ENCODE peak calls at places on chromosome 19, in seven cellular contexts. W is AG04450, Q is iris pigment epithelial cell, R is amniotic stem cell, J is GM12865, Z is progenitor cell of endocrine pancreas, H is EH. N is an unnamed sample.

GRCh38 chr19:1026189-1027019 is at the start of gene CNN2:
- DNase-seq in W (no peak), Q (peak; percentile 78), R (peak; percentile 17), J (peak; percentile 84), Z (peak; percentile 72), H (peak; percentile 85), N (peak; percentile 68)

GRCh38 chr19:45191324-45191845 is 12.8 kb downstream of the BLOC1S3 start:
- DNase-seq in W (no peak), Q (no peak), R (no peak), J (no peak), Z (no peak), H (no peak), N (no peak)

GRCh38 chr19:11560404-11560988 is 1.5 kb upstream of the ELOF1 start:
- DNase-seq in W (peak; percentile 56), Q (peak; percentile 71), R (peak; percentile 36), J (peak; percentile 93), Z (peak; percentile 21), H (peak; percentile 76), N (peak; percentile 47)

GRCh38 chr19:51706296-51706695 is 13.2 kb downstream of the SPACA6 start:
- DNase-seq in W (no peak), Q (no peak), R (no peak), J (no peak), Z (no peak), H (no peak), N (no peak)

GRCh38 chr19:49428547-49429451 is 3.6 kb downstream of the GFY start:
- DNase-seq in W (no peak), Q (no peak), R (no peak), J (no peak), Z (no peak), H (no peak), N (no peak)

GRCh38 chr19:7346488-7346971 is 2.2 kb upstream of the ARHGEF18 start:
- DNase-seq in W (no peak), Q (no peak), R (no peak), J (peak; percentile 55), Z (no peak), H (no peak), N (no peak)

GRCh38 chr19:38654478-38655079 is 7.1 kb downstream of the ACTN4 start:
- DNase-seq in W (no peak), Q (peak; percentile 56), R (no peak), J (no peak), Z (no peak), H (peak; percentile 93), N (no peak)

GRCh38 chr19:50716178-50717025 is 3.2 kb downstream of the SHANK1 start:
- DNase-seq in W (no peak), Q (no peak), R (no peak), J (no peak), Z (no peak), H (no peak), N (no peak)

GRCh38 chr19:7704280-7705060 is 2.5 kb upstream of the FCER2 start:
- DNase-seq in W (no peak), Q (no peak), R (no peak), J (no peak), Z (no peak), H (no peak), N (no peak)

GRCh38 chr19:17338440-17339078 is 1.2 kb downstream of the GTPBP3 start:
- DNase-seq in W (no peak), Q (no peak), R (no peak), J (no peak), Z (no peak), H (no peak), N (no peak)

GRCh38 chr19:48329167-48329891 is 4.0 kb downstream of the EMP3 start:
- DNase-seq in W (no peak), Q (peak; percentile 66), R (peak; percentile 59), J (peak; percentile 77), Z (no peak), H (peak; percentile 71), N (no peak)

GRCh38 chr19:18437481-18438330 is at the start of gene ISYNA1:
- DNase-seq in W (no peak), Q (peak; percentile 72), R (no peak), J (no peak), Z (no peak), H (peak; percentile 49), N (no peak)

GRCh38 chr19:44076325-44076724 is 4.4 kb downstream of the ZNF284 start:
- DNase-seq in W (no peak), Q (no peak), R (no peak), J (no peak), Z (no peak), H (no peak), N (no peak)

GRCh38 chr19:46461537-46461936 is 9.8 kb downstream of the PNMA8A start:
- DNase-seq in W (no peak), Q (no peak), R (no peak), J (no peak), Z (no peak), H (no peak), N (no peak)

GRCh38 chr19:42184401-42184861 is 33.0 kb downstream of the DEDD2 start:
- DNase-seq in W (peak; percentile 44), Q (peak; percentile 71), R (peak; percentile 79), J (peak; percentile 81), Z (peak; percentile 80), H (peak; percentile 85), N (peak; percentile 54)

GRCh38 chr19:4350726-4351125 is 7.4 kb downstream of the MPND start:
- DNase-seq in W (no peak), Q (no peak), R (no peak), J (no peak), Z (no peak), H (no peak), N (no peak)

GRCh38 chr19:29941828-29942403 is at the start of gene URI1:
- DNase-seq in W (peak; percentile 39), Q (peak; percentile 86), R (peak; percentile 59), J (peak; percentile 93), Z (peak; percentile 95), H (peak; percentile 82), N (peak; percentile 72)

GRCh38 chr19:3642987-3643386 is 16.4 kb upstream of the CACTIN start:
- DNase-seq in W (no peak), Q (no peak), R (no peak), J (peak; percentile 36), Z (no peak), H (no peak), N (no peak)

GRCh38 chr19:56821675-56822074 is 18.9 kb downstream of the PEG3 start:
- DNase-seq in W (no peak), Q (no peak), R (no peak), J (no peak), Z (no peak), H (no peak), N (no peak)

GRCh38 chr19:10284641-10285278 is 2.0 kb upstream of the ICAM4 start:
- DNase-seq in W (no peak), Q (no peak), R (no peak), J (no peak), Z (no peak), H (no peak), N (no peak)

GRCh38 chr19:41883821-41884733 is 1.1 kb downstream of the ARHGEF1 start:
- DNase-seq in W (peak; percentile 92), Q (peak; percentile 98), R (peak; percentile 94), J (peak; percentile 99), Z (peak; percentile 85), H (peak; percentile 96), N (peak; percentile 88)

GRCh38 chr19:4567584-4568071 is 8.1 kb upstream of the SEMA6B start:
- DNase-seq in W (no peak), Q (peak; percentile 35), R (no peak), J (peak; percentile 34), Z (peak; percentile 61), H (peak; percentile 50), N (peak; percentile 15)

GRCh38 chr19:45215391-45216191 is 29.6 kb downstream of the EXOC3L2 start:
- DNase-seq in W (no peak), Q (no peak), R (no peak), J (no peak), Z (peak; percentile 27), H (no peak), N (no peak)

N was measured in T1000.